ENCODE peak calls at places on chromosomes 12 and 14, in four cellular contexts. L, I, V and D are unnamed samples.

GRCh38 chr14:98259881-98260280 is 1012.1 kb downstream of the BCL11B start:
- DNase-seq in L (no peak), I (no peak), V (no peak), D (no peak)

GRCh38 chr12:98351089-98351488 is 164.3 kb upstream of the TMPO start:
- DNase-seq in L (no peak), I (no peak), V (no peak), D (no peak)

GRCh38 chr14:104665092-104665662 is 24.2 kb upstream of the INF2 start:
- DNase-seq in L (no peak), I (no peak), V (no peak), D (no peak)

GRCh38 chr14:51733147-51733546 is 81.4 kb downstream of the FRMD6 start:
- DNase-seq in L (no peak), I (no peak), V (no peak), D (no peak)

GRCh38 chr14:42192659-42193425 is 586.2 kb downstream of the LRFN5 start:
- DNase-seq in L (no peak), I (no peak), V (no peak), D (peak)

GRCh38 chr14:102116361-102117180 is 23.1 kb upstream of the WDR20 start:
- DNase-seq in L (no peak), I (no peak), V (no peak), D (no peak)

GRCh38 chr12:111443086-111443485 is 37.4 kb downstream of the SH2B3 start:
- DNase-seq in L (no peak), I (no peak), V (no peak), D (no peak)

GRCh38 chr12:124979568-124979967 is 9.4 kb downstream of the DHX37 start:
- DNase-seq in L (no peak), I (no peak), V (no peak), D (no peak)

GRCh38 chr14:81311128-81311527 is 89.0 kb downstream of the STON2 start:
- DNase-seq in L (no peak), I (no peak), V (no peak), D (no peak)

GRCh38 chr14:85595981-85596380 is 66.0 kb downstream of the FLRT2 start:
- DNase-seq in L (no peak), I (no peak), V (no peak), D (no peak)

GRCh38 chr14:57725399-57726077 is 140.4 kb downstream of the SLC35F4 start:
- DNase-seq in L (no peak), I (no peak), V (no peak), D (no peak)

GRCh38 chr12:23008613-23009012 is 383.6 kb downstream of the ETNK1 start:
- DNase-seq in L (peak), I (no peak), V (no peak), D (no peak)

GRCh38 chr12:43776498-43776897 is 17.7 kb downstream of the IRAK4 start:
- DNase-seq in L (no peak), I (no peak), V (peak), D (peak)